ENCODE peak calls at places on chromosome 9, in five cellular contexts. H is coronary artery; Y is effector CD4-positive, alpha-beta T cell; C is fibroblast of gingiva; Q is G401. S is an unnamed sample.
A peak's percentile ranks its signal among the peaks of the same experiment; 100 is the strongest.

GRCh38 chr9:71820516-71820915 is 52.2 kb upstream of the CEMIP2 start:
- DNase-seq in H (no peak), Y (no peak), C (peak; percentile 74), Q (no peak), S (no peak)

GRCh38 chr9:83649515-83649914 is 26.6 kb downstream of the IDNK start:
- DNase-seq in H (no peak), Y (no peak), C (no peak), Q (peak; percentile 7), S (no peak)

GRCh38 chr9:69265891-69266290 is 59.1 kb upstream of the ENTREP1 start:
- DNase-seq in H (no peak), Y (no peak), C (no peak), Q (no peak), S (no peak)

GRCh38 chr9:21607576-21607975 is 125.5 kb upstream of the IFNE start:
- DNase-seq in H (no peak), Y (no peak), C (no peak), Q (no peak), S (no peak)

GRCh38 chr9:920927-921326 is 55.5 kb upstream of the DMRT3 start:
- DNase-seq in H (no peak), Y (no peak), C (no peak), Q (no peak), S (no peak)

GRCh38 chr9:32986971-32987370 is 14.5 kb downstream of the APTX start:
- DNase-seq in H (no peak), Y (no peak), C (no peak), Q (no peak), S (no peak)

GRCh38 chr9:91948423-91949292 is 1.4 kb downstream of the ROR2 start:
- DNase-seq in H (no peak), Y (no peak), C (no peak), Q (no peak), S (peak; percentile 73)

GRCh38 chr9:123753011-123753410 is 176.9 kb downstream of the DENND1A start:
- DNase-seq in H (no peak), Y (no peak), C (no peak), Q (no peak), S (no peak)

GRCh38 chr9:6428940-6429889 is 16.2 kb downstream of the UHRF2 start:
- DNase-seq in H (no peak), Y (no peak), C (peak; percentile 30), Q (no peak), S (no peak)